ENCODE peak calls at places on chromosomes 2 and 18, in four cellular contexts. K, V, J and U are unnamed samples. For H3K36me3, the result is how much of the 10 kb centered on the place peaks cover.

GRCh38 chr2:71555798-71556454 is 102.6 kb downstream of the DYSF start:
- DNase-seq in K (peak), V (no peak), J (peak), U (no peak)

GRCh38 chr18:37419272-37419671 is 146.3 kb downstream of the CELF4 start:
- DNase-seq in K (no peak), V (no peak), J (no peak), U (no peak)

GRCh38 chr2:8993902-8994278 is 9.6 kb downstream of the MBOAT2 start:
- DNase-seq in K (no peak), V (no peak), J (no peak), U (no peak)

GRCh38 chr2:238872628-238873400 is 24.9 kb downstream of the TWIST2 start:
- DNase-seq in K (no peak), V (no peak), J (no peak), U (no peak)

GRCh38 chr2:137607722-137608121 is 356.6 kb upstream of the HNMT start:
- DNase-seq in K (no peak), V (no peak), J (no peak), U (no peak)

GRCh38 chr18:63518178-63519012 is 23.8 kb upstream of the SERPINB12 start:
- DNase-seq in K (no peak), V (peak), J (peak), U (peak)

GRCh38 chr2:98545591-98545990 is 62.7 kb downstream of the COA5 start:
- DNase-seq in K (no peak), V (no peak), J (no peak), U (no peak)

GRCh38 chr2:66428986-66429612 is 5.8 kb upstream of the MEIS1 start:
- DNase-seq in K (no peak), V (peak), J (no peak), U (no peak)

GRCh38 chr2:16413257-16413656 is 252.4 kb downstream of the CYRIA start:
- DNase-seq in K (no peak), V (no peak), J (no peak), U (no peak)

GRCh38 chr2:121530210-121530562 is 494 bp upstream of the RNU4ATAC start:
- DNase-seq in K (peak), V (peak), J (peak), U (peak)

GRCh38 chr2:23513881-23514793 is 129.2 kb downstream of the KLHL29 start:
- DNase-seq in K (no peak), V (no peak), J (no peak), U (no peak)

GRCh38 chr18:59954746-59955145 is 55.0 kb downstream of the PMAIP1 start:
- DNase-seq in K (no peak), V (no peak), J (no peak), U (no peak)

GRCh38 chr2:99911711-99912110 is 230.7 kb downstream of the AFF3 start:
- DNase-seq in K (no peak), V (no peak), J (no peak), U (no peak)

GRCh38 chr2:238684362-238685326 is 163.2 kb upstream of the TWIST2 start:
- DNase-seq in K (peak), V (peak), J (peak), U (no peak)

GRCh38 chr2:205372141-205372540 is 310.2 kb upstream of the NRP2 start:
- DNase-seq in K (no peak), V (no peak), J (no peak), U (no peak)

GRCh38 chr18:79944126-79944731 is 7.2 kb downstream of the SLC66A2 start:
- DNase-seq in K (no peak), V (no peak), J (peak), U (no peak)

GRCh38 chr2:9417725-9418124 is 5.6 kb downstream of the ITGB1BP1 start:
- DNase-seq in K (no peak), V (peak), J (no peak), U (no peak)

GRCh38 chr2:120879401-120880295 is 144.0 kb downstream of the GLI2 start:
- DNase-seq in K (no peak), V (no peak), J (no peak), U (no peak)

GRCh38 chr2:10985260-10985659 is 73.5 kb downstream of the KCNF1 start:
- DNase-seq in K (no peak), V (no peak), J (no peak), U (no peak)

GRCh38 chr2:209451209-209451822 is 27.5 kb downstream of the MAP2 start:
- DNase-seq in K (no peak), V (no peak), J (no peak), U (no peak)
- H3K27ac ChIP-seq in K (no peak), V (no peak), J (no peak), U (no peak)

DNA sequence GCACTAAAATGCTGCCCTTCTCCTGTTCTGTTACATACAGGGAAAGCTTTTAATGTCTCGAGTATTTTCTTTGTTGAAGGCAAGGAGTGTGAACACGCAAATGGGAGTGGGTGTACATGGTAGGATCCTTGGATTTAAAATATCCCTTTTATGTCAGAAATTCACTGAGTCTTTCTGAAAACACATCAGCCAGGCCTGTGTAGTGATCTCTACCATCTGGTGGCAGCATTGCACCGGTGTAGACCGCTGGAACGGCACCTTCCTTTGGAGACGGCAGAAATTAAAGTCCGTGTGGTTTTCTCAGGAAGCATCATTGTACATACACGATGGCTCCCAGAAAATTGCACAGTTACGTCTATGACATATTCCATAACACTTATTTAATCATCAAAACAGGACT is 515.8 kb downstream of the GALR1 start:
- DNase-seq in K (no peak), V (no peak), J (peak), U (no peak)
- TF ChIP-seq CTCF in K (peak), V (no peak), J (no peak), U (peak)

DNA sequence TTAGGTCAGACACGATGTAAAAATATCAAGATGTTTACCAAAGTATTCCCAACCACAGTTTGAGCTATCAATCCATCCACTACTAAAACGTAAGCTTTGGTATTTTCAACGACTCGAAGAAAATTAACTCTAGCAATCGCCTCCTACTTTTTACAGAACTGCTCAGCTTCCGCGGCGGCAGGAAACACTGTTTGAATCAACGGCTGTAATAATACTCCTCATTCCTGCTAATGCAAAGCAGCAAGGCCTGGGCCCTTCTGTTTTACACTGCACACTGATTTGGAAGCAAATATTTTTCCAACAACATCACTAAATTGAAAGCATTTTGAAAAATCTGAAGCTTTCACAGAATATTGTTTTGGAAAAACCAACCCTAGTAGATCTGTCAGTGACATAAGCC is 261.2 kb downstream of the TXNL1 start:
- DNase-seq in K (no peak), V (peak), J (no peak), U (no peak)
- H3K36me3 ChIP-seq in K (under half), V (under half), J (under half), U (under half)

DNA sequence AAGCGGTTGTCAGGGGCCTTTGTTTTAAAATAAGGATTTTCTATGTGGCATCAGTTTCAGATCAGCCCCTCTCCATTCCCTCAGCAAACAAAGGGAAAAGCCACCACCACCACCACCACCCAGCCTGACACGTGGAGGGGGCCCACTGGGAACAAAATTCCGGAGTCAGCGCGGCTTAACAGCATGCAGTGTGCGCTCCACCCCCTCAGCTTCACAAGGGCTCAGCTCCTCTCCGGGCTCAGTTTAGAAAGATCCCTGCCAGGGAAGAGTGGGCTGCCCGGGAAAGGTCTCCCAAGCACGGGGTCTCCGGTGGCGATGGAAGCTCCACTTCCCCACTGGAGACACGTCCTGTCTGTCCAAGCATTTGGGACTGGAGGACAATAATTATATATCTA is 55.7 kb downstream of the SNORC start:
- DNase-seq in K (no peak), V (no peak), J (no peak), U (no peak)
- H3K27ac ChIP-seq in K (no peak), V (no peak), J (no peak), U (no peak)

DNA sequence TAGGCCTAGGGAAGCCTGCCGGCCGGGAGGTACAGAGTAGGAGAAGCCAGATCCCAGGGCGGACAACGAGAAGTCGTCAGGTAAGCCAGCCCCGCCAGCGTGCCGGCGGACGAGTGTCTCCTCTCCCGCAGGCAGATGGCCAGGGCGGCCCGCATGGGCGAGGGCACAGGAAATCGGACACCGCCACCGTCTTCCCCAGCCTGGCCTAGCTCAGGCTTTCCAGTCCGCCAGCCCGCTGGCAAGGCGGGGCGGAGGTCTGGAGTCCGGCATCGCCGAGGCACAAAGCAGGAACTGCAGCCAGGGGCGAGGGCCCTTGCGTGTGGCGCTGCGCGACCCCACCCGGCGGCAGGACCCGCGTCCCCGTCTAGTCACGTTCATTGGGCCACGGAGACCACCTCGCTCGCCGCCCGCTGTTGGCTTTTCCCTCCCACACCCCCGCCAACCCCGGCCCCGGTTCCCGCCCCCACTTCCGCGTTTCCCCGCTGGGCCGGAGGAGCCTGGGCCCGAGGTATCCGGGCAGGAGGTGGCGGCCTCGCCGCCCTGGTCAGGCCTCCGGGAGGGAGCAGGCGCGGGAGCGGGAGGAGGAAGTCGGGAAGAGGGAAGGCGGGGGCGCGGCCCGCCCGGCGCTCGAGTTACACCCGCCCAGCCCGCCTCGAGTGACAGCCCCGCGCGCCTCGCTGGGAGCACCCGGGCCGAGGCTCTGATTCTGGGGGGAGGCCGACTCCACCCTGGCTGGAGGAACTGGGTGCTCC is at the start of gene GPD2:
- DNase-seq in K (peak), V (peak), J (peak), U (peak)
- TF ChIP-seq CTCF in K (no peak), V (no peak), J (no peak), U (no peak)

GRCh38 chr2:113195923-113196501 is 22.2 kb downstream of the PSD4 start:
- DNase-seq in K (peak), V (no peak), J (no peak), U (no peak)

GRCh38 chr2:113198048-113198789 is 24.4 kb downstream of the PSD4 start:
- DNase-seq in K (no peak), V (no peak), J (no peak), U (no peak)

GRCh38 chr2:113196839-113197238 is 23.1 kb downstream of the PSD4 start:
- DNase-seq in K (peak), V (no peak), J (no peak), U (no peak)

GRCh38 chr2:113198790-113199612 is 25.2 kb downstream of the PSD4 start:
- DNase-seq in K (peak), V (peak), J (peak), U (peak)

GRCh38 chr2:113197347-113198047 is 23.7 kb downstream of the PSD4 start:
- DNase-seq in K (peak), V (no peak), J (no peak), U (no peak)
- H3K36me3 ChIP-seq in K (under half), V (under half), J (under half), U (under half)

DNA sequence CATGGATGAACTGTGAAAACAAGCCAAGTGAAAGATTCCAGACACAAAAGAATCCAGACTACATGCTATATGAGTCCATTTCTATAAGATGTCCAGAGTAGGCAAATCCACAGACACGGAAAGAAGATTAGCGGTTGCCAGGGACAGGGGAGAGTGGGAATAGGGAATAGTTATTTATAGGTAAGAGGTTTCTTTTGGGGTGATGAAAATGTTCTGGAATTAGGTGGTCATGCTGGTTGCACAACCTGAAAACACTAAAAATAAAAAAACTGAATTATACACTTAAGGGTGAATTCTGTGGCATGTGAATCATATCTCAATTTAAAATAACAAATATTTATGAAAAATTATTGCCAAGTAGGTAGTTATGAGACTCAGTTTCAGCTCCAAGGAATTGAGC is 168.4 kb downstream of the LTBP1 start:
- DNase-seq in K (no peak), V (no peak), J (no peak), U (no peak)
- H3K27ac ChIP-seq in K (no peak), V (no peak), J (no peak), U (no peak)

GRCh38 chr2:163644238-163644637 is 91.6 kb downstream of the FIGN start:
- DNase-seq in K (no peak), V (no peak), J (no peak), U (no peak)
- TF ChIP-seq CTCF in K (no peak), V (no peak), J (no peak), U (no peak)

GRCh38 chr18:74509856-74510769 is 13.9 kb downstream of the CNDP2 start:
- DNase-seq in K (peak), V (no peak), J (no peak), U (no peak)
- H3K36me3 ChIP-seq in K (half or more), V (under half), J (under half), U (half or more)